ENCODE peak calls at places on chromosome 14, in four cellular contexts. Q is GM12878, Y is K562, T is HepG2. X is an unnamed sample.

GRCh38 chr14:41285193-41285748 is 321.4 kb upstream of the LRFN5 start:
- DNase-seq in Q (no peak), Y (no peak), T (peak; percentile 40), X (peak; percentile 15)

GRCh38 chr14:22657861-22658260 is 13.7 kb upstream of the OR6J1 start:
- DNase-seq in Q (no peak), Y (peak; percentile 27), T (peak; percentile 59), X (no peak)

GRCh38 chr14:37596790-37597189 is 1.4 kb downstream of the TTC6 start:
- DNase-seq in Q (no peak), Y (no peak), T (no peak), X (no peak)

GRCh38 chr14:32682219-32682618 is 256.5 kb upstream of the NPAS3 start:
- DNase-seq in Q (no peak), Y (no peak), T (no peak), X (no peak)

GRCh38 chr14:102392506-102392905 is 29.8 kb downstream of the TECPR2 start:
- DNase-seq in Q (no peak), Y (no peak), T (no peak), X (no peak)

GRCh38 chr14:80956105-80956504 is 684 bp downstream of the TSHR start:
- DNase-seq in Q (no peak), Y (no peak), T (no peak), X (no peak)

GRCh38 chr14:55277972-55278740 is 6.9 kb downstream of the FBXO34 start:
- DNase-seq in Q (no peak), Y (no peak), T (no peak), X (no peak)

GRCh38 chr14:85974602-85975001 is 444.7 kb downstream of the FLRT2 start:
- DNase-seq in Q (no peak), Y (no peak), T (no peak), X (no peak)

GRCh38 chr14:21268612-21269251 is 510 bp downstream of the HNRNPC start:
- DNase-seq in Q (no peak), Y (peak; percentile 9), T (peak; percentile 77), X (no peak)

GRCh38 chr14:94771906-94772468 is 2.1 kb upstream of the GSC start:
- DNase-seq in Q (no peak), Y (no peak), T (no peak), X (no peak)

GRCh38 chr14:36975834-36976233 is 196.6 kb downstream of the SLC25A21 start:
- DNase-seq in Q (no peak), Y (no peak), T (peak; percentile 79), X (no peak)

GRCh38 chr14:75301666-75302325 is 23.2 kb downstream of the FOS start:
- DNase-seq in Q (no peak), Y (peak; percentile 52), T (no peak), X (no peak)

GRCh38 chr14:50800032-50800431 is 30.9 kb downstream of the NIN start:
- DNase-seq in Q (no peak), Y (no peak), T (no peak), X (no peak)

GRCh38 chr14:21525995-21526671 is at the start of gene SALL2:
- DNase-seq in Q (peak; percentile 21), Y (peak; percentile 84), T (peak; percentile 79), X (peak; percentile 78)

GRCh38 chr14:94227029-94227428 is 52.9 kb downstream of the PPP4R4 start:
- DNase-seq in Q (no peak), Y (no peak), T (no peak), X (no peak)

GRCh38 chr14:68563256-68564131 is 229.4 kb downstream of the ZFP36L1 start:
- DNase-seq in Q (no peak), Y (no peak), T (peak; percentile 61), X (no peak)

GRCh38 chr14:77470192-77470870 is 12.4 kb downstream of the AHSA1 start:
- DNase-seq in Q (no peak), Y (no peak), T (no peak), X (peak; percentile 53)

GRCh38 chr14:26255213-26255612 is 342.6 kb downstream of the NOVA1 start:
- DNase-seq in Q (no peak), Y (peak; percentile 3), T (no peak), X (peak; percentile 13)

GRCh38 chr14:95173518-95173917 is 16.2 kb upstream of the DICER1 start:
- DNase-seq in Q (no peak), Y (no peak), T (no peak), X (no peak)

GRCh38 chr14:68548194-68549056 is 244.4 kb downstream of the ZFP36L1 start:
- DNase-seq in Q (no peak), Y (no peak), T (no peak), X (peak; percentile 82)

GRCh38 chr14:69615471-69616407 is 4.3 kb downstream of the SUSD6 start:
- DNase-seq in Q (peak; percentile 97), Y (no peak), T (no peak), X (no peak)
- TF ChIP-seq FOXM1 in Q (peak; percentile 93), Y (no peak), T (no peak), X (no peak)

DNA sequence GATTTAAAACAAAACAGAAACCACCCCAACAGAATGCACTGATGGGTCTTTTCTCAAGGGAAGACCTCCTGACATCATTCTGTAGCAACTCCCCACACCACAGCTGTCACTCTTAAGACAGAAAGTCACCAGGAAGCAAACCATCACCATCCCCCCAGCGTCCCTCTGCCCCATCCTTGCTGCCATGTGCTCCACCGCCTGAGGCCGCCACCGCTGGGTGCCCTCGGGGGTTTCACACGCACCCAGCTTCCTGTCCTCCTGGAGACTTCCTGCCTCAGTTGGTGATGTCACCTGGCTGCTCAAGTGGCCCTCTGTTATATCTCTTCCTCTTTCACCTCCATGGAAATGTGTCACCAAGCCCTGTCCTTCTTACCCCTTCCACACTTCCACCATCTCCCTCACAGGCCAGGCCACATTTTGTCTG is 71.4 kb upstream of the GPR68 start:
- DNase-seq in Q (peak; percentile 88), Y (no peak), T (no peak), X (no peak)
- TF ChIP-seq TARDBP in Q (no peak), Y (no peak), T (no peak), X (no peak)

DNA sequence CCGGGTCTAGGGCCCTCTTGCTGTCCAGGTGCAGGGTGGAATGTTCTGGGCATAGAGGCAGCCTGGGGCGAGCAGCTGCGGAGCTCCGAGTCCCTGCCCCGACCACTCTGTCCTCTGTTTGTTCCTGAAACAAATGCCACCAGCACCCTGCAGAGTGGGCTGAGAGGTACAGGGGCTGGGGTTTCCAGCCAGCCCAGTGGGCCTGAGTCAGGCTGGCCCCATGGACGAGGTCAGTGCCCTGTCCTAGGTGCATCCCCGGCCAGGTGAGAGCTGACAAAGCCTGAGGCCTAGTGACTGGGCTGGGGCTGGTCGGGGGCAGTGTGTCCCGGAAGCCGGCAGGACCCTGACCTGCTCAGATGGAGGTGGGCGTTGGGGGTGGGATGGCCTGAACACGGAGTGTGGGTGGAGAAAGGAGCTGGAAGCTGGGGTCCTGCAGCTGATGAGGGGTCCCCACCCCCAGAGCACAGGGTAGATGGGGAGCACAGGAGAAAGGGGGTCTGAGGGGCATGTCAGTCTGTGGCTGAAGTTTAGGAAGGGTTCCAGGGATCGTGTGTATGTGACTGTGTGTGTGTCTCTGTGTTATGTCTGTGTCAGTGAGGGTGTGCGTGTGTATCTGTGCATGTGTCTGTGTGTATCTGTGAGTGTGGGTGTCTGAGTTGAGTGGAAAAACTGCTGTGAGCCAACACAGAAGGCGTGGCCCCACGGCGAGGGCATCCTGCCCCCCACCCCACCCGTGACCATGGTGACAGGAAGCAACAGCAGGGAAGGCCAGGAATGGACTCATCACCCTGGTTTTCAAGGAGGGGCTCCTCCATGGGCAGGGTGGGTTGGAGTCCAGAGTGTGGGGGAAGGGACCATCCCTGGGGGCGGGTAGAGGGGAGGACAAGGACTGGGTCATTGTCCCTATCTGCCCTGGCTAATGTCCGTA is 2.4 kb upstream of the CRIP1 start:
- DNase-seq in Q (no peak), Y (no peak), T (no peak), X (no peak)
- TF ChIP-seq FOXK2 in Q (no peak), Y (no peak), T (no peak), X (no peak)

GRCh38 chr14:61033024-61033423 is 52.0 kb downstream of the SLC38A6 start:
- DNase-seq in Q (no peak), Y (no peak), T (no peak), X (no peak)
- TF ChIP-seq FOXM1 in Q (no peak), Y (no peak), T (no peak), X (no peak)

GRCh38 chr14:58659846-58660245 is 22.1 kb downstream of the DACT1 start:
- DNase-seq in Q (no peak), Y (no peak), T (no peak), X (no peak)

GRCh38 chr14:58663494-58664111 is 25.8 kb downstream of the DACT1 start:
- DNase-seq in Q (no peak), Y (no peak), T (no peak), X (no peak)

GRCh38 chr14:58662028-58662427 is 24.3 kb downstream of the DACT1 start:
- DNase-seq in Q (no peak), Y (no peak), T (no peak), X (no peak)

GRCh38 chr14:58660407-58660806 is 22.6 kb downstream of the DACT1 start:
- DNase-seq in Q (no peak), Y (no peak), T (no peak), X (no peak)

DNA sequence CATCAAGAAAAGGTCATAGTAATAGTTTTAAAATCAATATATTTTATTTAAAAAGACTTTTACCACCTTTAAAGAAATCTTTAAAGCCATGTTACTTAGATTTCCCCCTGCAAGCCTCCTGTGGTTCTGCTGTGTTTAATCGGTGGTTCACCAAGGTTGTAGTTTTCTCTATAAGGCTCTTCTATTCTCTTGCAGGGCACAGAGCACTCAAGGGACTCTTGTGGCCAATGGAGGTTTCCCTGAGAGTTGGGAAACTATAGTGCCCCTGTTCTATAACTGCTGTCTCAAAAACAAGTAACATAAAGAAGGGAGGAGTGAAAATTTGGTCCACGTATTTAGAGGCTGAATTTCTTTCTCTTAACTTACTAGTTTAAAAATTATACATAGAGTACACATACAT is 25.0 kb downstream of the DACT1 start:
- DNase-seq in Q (no peak), Y (no peak), T (no peak), X (no peak)
- TF ChIP-seq TARDBP in Q (no peak), Y (no peak), T (no peak), X (no peak)

DNA sequence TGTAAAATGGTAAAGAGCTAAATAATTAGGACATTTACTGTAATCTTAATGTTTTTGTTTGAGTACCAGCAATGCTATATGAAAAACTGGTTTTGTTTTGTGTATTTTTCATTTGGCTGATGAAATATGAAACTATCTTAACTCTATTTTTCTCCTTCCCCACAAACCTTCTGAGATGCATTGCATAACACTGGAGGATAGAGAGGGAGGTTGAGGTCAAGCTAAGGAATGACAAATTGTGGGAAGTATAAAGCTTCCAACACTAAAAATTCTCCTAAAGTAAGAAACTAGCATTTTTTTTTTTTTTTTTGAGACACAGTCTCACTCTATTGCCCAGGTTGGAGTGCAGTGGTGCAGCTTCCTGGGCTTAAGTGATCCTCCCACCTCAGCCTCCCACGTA is 31.5 kb upstream of the SRP54 start:
- DNase-seq in Q (no peak), Y (no peak), T (no peak), X (no peak)
- TF ChIP-seq FOXK2 in Q (no peak), Y (no peak), T (no peak), X (no peak)

GRCh38 chr14:88868558-88869159 is 44.2 kb downstream of the TTC8 start:
- DNase-seq in Q (no peak), Y (peak; percentile 5), T (peak; percentile 12), X (no peak)

GRCh38 chr14:88866305-88866704 is 41.9 kb downstream of the TTC8 start:
- DNase-seq in Q (no peak), Y (no peak), T (no peak), X (no peak)

GRCh38 chr14:88863167-88863566 is 38.7 kb downstream of the TTC8 start:
- DNase-seq in Q (no peak), Y (no peak), T (no peak), X (no peak)

GRCh38 chr14:88864198-88864597 is 39.7 kb downstream of the TTC8 start:
- DNase-seq in Q (no peak), Y (no peak), T (no peak), X (no peak)
- TF ChIP-seq FOXM1 in Q (no peak), Y (no peak), T (no peak), X (no peak)